ENCODE peak calls at places on chromosomes 4 and X, in seven cellular contexts. W, O, A, K, E, X and H are unnamed samples.

GRCh38 chr4:24472514-24473308 is 111.6 kb downstream of the DHX15 start:
- DNase-seq in W (peak; percentile 94), O (peak; percentile 82), A (peak; percentile 95), K (peak; percentile 82), E (peak; percentile 72), X (peak; percentile 89), H (peak; percentile 81)

GRCh38 chr4:111847256-111848108 is 297.8 kb upstream of the FAM241A start:
- DNase-seq in W (no peak), O (no peak), A (peak; percentile 23), K (no peak), E (no peak), X (no peak), H (no peak)

GRCh38 chrX:100413231-100413630 is 3.2 kb upstream of the PCDH19 start:
- DNase-seq in W (no peak), O (no peak), A (peak; percentile 79), K (peak; percentile 43), E (peak; percentile 33), X (no peak), H (peak; percentile 40)

GRCh38 chr4:148443550-148444295 is 1.5 kb upstream of the NR3C2 start:
- DNase-seq in W (peak; percentile 79), O (peak; percentile 60), A (peak; percentile 56), K (peak; percentile 48), E (peak; percentile 40), X (peak; percentile 86), H (peak; percentile 57)

GRCh38 chr4:95049838-95050237 is 292.1 kb downstream of the BMPR1B start:
- DNase-seq in W (no peak), O (no peak), A (no peak), K (no peak), E (no peak), X (no peak), H (no peak)

GRCh38 chrX:12419591-12419990 is 281.3 kb downstream of the FRMPD4 start:
- DNase-seq in W (no peak), O (no peak), A (no peak), K (no peak), E (no peak), X (no peak), H (no peak)

GRCh38 chrX:125203737-125204578 is 115.7 kb upstream of the TEX13C start:
- DNase-seq in W (peak; percentile 60), O (peak; percentile 49), A (peak; percentile 70), K (peak; percentile 28), E (no peak), X (peak; percentile 82), H (no peak)

GRCh38 chr4:137909910-137910309 is 332.2 kb downstream of the SLC7A11 start:
- DNase-seq in W (peak; percentile 31), O (no peak), A (no peak), K (no peak), E (no peak), X (no peak), H (peak; percentile 15)

GRCh38 chr4:13902141-13902540 is 274.6 kb upstream of the BOD1L1 start:
- DNase-seq in W (no peak), O (no peak), A (no peak), K (no peak), E (no peak), X (no peak), H (no peak)

GRCh38 chr4:133150643-133151300 is 1.7 kb downstream of the PCDH10 start:
- DNase-seq in W (peak; percentile 60), O (no peak), A (peak; percentile 55), K (no peak), E (no peak), X (peak; percentile 71), H (peak; percentile 17)

GRCh38 chrX:77960567-77960966 is 8.9 kb downstream of the PGAM4 start:
- DNase-seq in W (no peak), O (no peak), A (no peak), K (no peak), E (no peak), X (no peak), H (no peak)

GRCh38 chr4:150229538-150229937 is 151.3 kb downstream of the DCLK2 start:
- DNase-seq in W (no peak), O (no peak), A (no peak), K (no peak), E (no peak), X (no peak), H (no peak)

GRCh38 chr4:113331811-113332210 is 282.4 kb downstream of the ANK2 start:
- DNase-seq in W (no peak), O (no peak), A (no peak), K (no peak), E (no peak), X (no peak), H (no peak)

GRCh38 chrX:49877397-49878101 is 1.7 kb upstream of the USP27X start:
- DNase-seq in W (no peak), O (peak; percentile 50), A (no peak), K (no peak), E (no peak), X (no peak), H (no peak)

GRCh38 chrX:154834562-154834961 is at the start of gene SMIM9:
- DNase-seq in W (no peak), O (no peak), A (no peak), K (no peak), E (no peak), X (no peak), H (no peak)

GRCh38 chr4:111512081-111512774 is 633.0 kb upstream of the FAM241A start:
- DNase-seq in W (no peak), O (no peak), A (no peak), K (no peak), E (no peak), X (no peak), H (no peak)

GRCh38 chrX:40470830-40471429 is 109.8 kb upstream of the ATP6AP2 start:
- DNase-seq in W (no peak), O (no peak), A (no peak), K (no peak), E (no peak), X (no peak), H (no peak)

GRCh38 chr4:82428969-82429727 is 1.1 kb downstream of the HNRNPDL start:
- DNase-seq in W (peak; percentile 98), O (peak; percentile 95), A (peak; percentile 97), K (peak; percentile 86), E (peak; percentile 95), X (peak; percentile 97), H (peak; percentile 97)

GRCh38 chrX:46582964-46583363 is 9.4 kb downstream of the CHST7 start:
- DNase-seq in W (no peak), O (no peak), A (no peak), K (no peak), E (no peak), X (no peak), H (no peak)

GRCh38 chr4:73853246-73853704 is at the start of gene PF4V1:
- DNase-seq in W (peak; percentile 75), O (no peak), A (peak; percentile 51), K (no peak), E (peak; percentile 22), X (peak; percentile 85), H (no peak)

GRCh38 chr4:80365928-80366327 is 30.4 kb downstream of the CFAP299 start:
- DNase-seq in W (peak; percentile 58), O (no peak), A (peak; percentile 50), K (no peak), E (peak; percentile 60), X (no peak), H (peak; percentile 46)

GRCh38 chrX:56813318-56813837 is 84.3 kb downstream of the NBDY start:
- DNase-seq in W (peak; percentile 53), O (no peak), A (no peak), K (peak; percentile 47), E (no peak), X (no peak), H (no peak)

GRCh38 chr4:8081621-8082516 is 76.7 kb downstream of the ABLIM2 start:
- DNase-seq in W (peak; percentile 32), O (no peak), A (no peak), K (no peak), E (no peak), X (peak; percentile 53), H (no peak)

GRCh38 chr4:53863163-53863562 is 201.2 kb downstream of the CHIC2 start:
- DNase-seq in W (peak; percentile 63), O (no peak), A (no peak), K (peak; percentile 30), E (no peak), X (no peak), H (peak; percentile 21)

GRCh38 chrX:68826113-68826980 is 2.5 kb upstream of the EFNB1 start:
- DNase-seq in W (no peak), O (no peak), A (no peak), K (no peak), E (no peak), X (no peak), H (no peak)

DNA sequence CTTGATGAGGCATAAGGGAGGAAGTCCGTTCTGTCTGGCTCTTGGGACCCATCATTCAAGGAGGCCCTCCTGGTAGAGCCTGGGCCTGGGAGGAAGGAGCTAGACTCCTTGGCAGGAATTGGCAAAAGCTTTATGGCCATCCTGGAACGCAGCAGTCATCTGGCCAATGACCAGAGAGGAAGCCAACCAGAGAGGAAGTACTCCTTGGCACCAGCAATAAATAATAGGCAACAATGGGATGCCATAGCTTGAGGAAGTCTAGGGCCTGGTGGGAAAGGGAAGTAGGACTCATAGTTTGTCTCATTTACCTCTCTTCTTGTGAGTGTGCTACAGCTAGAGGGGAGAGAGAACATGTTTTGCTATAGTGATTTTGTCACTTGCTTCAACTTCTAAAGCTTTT is 53.1 kb downstream of the MSN start:
- DNase-seq in W (no peak), O (no peak), A (no peak), K (no peak), E (no peak), X (no peak), H (no peak)
- H3K4me1 ChIP-seq in W (peaks cover 5% of the 10 kb centered on the region), O (no peaks in the 10 kb centered on the region), A (no peaks in the 10 kb centered on the region), K (no peaks in the 10 kb centered on the region), E (no peaks in the 10 kb centered on the region), X (peaks cover 62% of the 10 kb centered on the region), H (no peaks in the 10 kb centered on the region)

GRCh38 chr4:169066934-169067333 is 56.9 kb upstream of the CBR4 start:
- DNase-seq in W (no peak), O (no peak), A (no peak), K (no peak), E (no peak), X (no peak), H (no peak)
- H3K4me1 ChIP-seq in W (no peaks in the 10 kb centered on the region), O (no peaks in the 10 kb centered on the region), A (peaks cover 16% of the 10 kb centered on the region), K (no peaks in the 10 kb centered on the region), E (peaks cover 17% of the 10 kb centered on the region), X (no peaks in the 10 kb centered on the region), H (peaks cover 7% of the 10 kb centered on the region)

DNA sequence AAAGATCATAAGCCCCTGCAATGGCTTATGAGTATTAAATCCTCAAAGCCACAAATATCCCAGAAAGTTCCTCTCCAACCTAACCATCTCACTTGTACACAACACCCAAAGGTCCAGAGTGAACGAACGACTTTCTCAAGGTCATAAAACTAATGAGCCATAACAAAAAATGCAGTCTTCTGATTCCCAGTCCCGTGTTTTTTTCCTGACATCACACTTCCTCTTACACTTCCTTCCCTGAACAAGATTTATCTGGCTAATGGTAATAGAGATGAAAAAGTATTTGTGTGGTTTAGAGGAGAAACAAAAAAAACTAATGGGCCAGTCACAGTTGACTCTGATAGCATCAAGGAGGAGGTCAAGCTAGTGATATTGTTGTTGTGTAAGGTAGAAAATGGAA is 99.5 kb upstream of the KLHL13 start:
- DNase-seq in W (no peak), O (no peak), A (no peak), K (no peak), E (no peak), X (no peak), H (no peak)
- H3K4me1 ChIP-seq in W (no peaks in the 10 kb centered on the region), O (no peaks in the 10 kb centered on the region), A (peaks cover 3% of the 10 kb centered on the region), K (no peaks in the 10 kb centered on the region), E (no peaks in the 10 kb centered on the region), X (no peaks in the 10 kb centered on the region), H (no peaks in the 10 kb centered on the region)

DNA sequence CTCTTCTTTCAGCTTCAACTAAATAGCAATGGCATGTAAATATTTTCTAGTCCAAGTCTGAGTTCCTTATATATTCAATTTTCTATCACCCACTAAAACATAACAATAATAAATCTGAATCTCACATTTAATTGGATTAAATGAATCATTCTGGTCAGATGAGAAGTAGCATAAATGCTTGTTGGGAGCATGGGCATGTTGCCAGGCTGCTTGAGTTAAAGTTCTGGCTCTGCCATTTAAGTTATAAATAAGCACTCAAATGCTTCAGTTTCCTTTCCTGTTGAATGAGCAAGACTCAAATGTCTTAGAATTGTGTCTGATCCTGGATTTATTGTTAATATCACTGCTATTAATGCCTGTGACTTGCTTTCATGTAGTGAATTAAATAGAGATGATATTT is 496.3 kb downstream of the STPG2 start:
- DNase-seq in W (no peak), O (no peak), A (no peak), K (no peak), E (no peak), X (no peak), H (no peak)
- H3K4me1 ChIP-seq in W (no peaks in the 10 kb centered on the region), O (no peaks in the 10 kb centered on the region), A (no peaks in the 10 kb centered on the region), K (no peaks in the 10 kb centered on the region), E (no peaks in the 10 kb centered on the region), X (no peaks in the 10 kb centered on the region), H (no peaks in the 10 kb centered on the region)